ENCODE peak calls at places on chromosomes 2 and 18, in seven cellular contexts. N is upper lobe of right lung, H is HL-60, V is spleen, J is heart right ventricle, I is astrocyte of the spinal cord, Z is A549. P is an unnamed sample.

GRCh38 chr2:149732001-149732685 is 144.6 kb upstream of the MMADHC start:
- DNase-seq in I (peak; percentile 55), H (no peak), V (no peak), N (no peak), Z (peak; percentile 6), J (peak; percentile 21), P (no peak)

GRCh38 chr18:69490813-69491212 is 90.1 kb downstream of the DOK6 start:
- DNase-seq in V (no peak), J (no peak), N (no peak), Z (no peak), H (no peak), I (peak; percentile 49), P (no peak)

GRCh38 chr2:72794572-72794971 is 31.3 kb downstream of the EXOC6B start:
- DNase-seq in I (no peak), V (no peak), H (no peak), J (no peak), Z (no peak), N (no peak), P (no peak)

GRCh38 chr18:36352384-36352783 is 54.9 kb downstream of the FHOD3 start:
- DNase-seq in J (no peak), I (peak; percentile 90), Z (no peak), H (no peak), V (no peak), N (no peak), P (no peak)

GRCh38 chr2:239328306-239329191 is 72.3 kb downstream of the HDAC4 start:
- DNase-seq in I (peak; percentile 94), V (no peak), H (no peak), N (no peak), J (peak; percentile 74), Z (no peak), P (no peak)

GRCh38 chr18:73683618-73684238 is 463.9 kb downstream of the FBXO15 start:
- DNase-seq in Z (no peak), V (no peak), H (no peak), J (no peak), N (no peak), I (no peak), P (no peak)

GRCh38 chr2:135245055-135245454 is 193.0 kb downstream of the RAB3GAP1 start:
- DNase-seq in N (no peak), H (no peak), Z (no peak), V (no peak), I (peak; percentile 45), J (no peak), P (no peak)

GRCh38 chr2:210558708-210559107 is 2.3 kb downstream of the CPS1 start:
- DNase-seq in H (no peak), J (no peak), Z (no peak), N (no peak), V (no peak), I (no peak), P (no peak)

GRCh38 chr2:113282747-113283533 is 4.2 kb upstream of the PAX8 start:
- DNase-seq in I (peak; percentile 25), J (peak; percentile 19), V (peak; percentile 82), Z (peak; percentile 89), N (peak; percentile 88), H (no peak), P (peak; percentile 95)

GRCh38 chr2:216246741-216247140 is 125.5 kb downstream of the MARCHF4 start:
- DNase-seq in H (no peak), V (no peak), Z (no peak), J (no peak), N (no peak), I (no peak), P (no peak)

GRCh38 chr2:106972782-106973181 is 86.8 kb upstream of the ST6GAL2 start:
- DNase-seq in J (no peak), V (no peak), Z (no peak), I (peak; percentile 68), H (no peak), N (no peak), P (no peak)

GRCh38 chr2:218819103-218819502 is 12.5 kb downstream of the PRKAG3 start:
- DNase-seq in H (no peak), J (no peak), N (no peak), I (no peak), Z (no peak), V (no peak), P (no peak)

GRCh38 chr2:23435250-23436035 is 50.5 kb downstream of the KLHL29 start:
- DNase-seq in H (no peak), Z (no peak), N (no peak), J (no peak), I (no peak), V (peak; percentile 38), P (no peak)

GRCh38 chr2:30417253-30417652 is 29.8 kb upstream of the LCLAT1 start:
- DNase-seq in V (no peak), J (no peak), Z (no peak), N (no peak), I (no peak), H (peak; percentile 23), P (no peak)

GRCh38 chr2:104685591-104685990 is 168.3 kb upstream of the POU3F3 start:
- DNase-seq in H (no peak), V (no peak), I (no peak), J (no peak), N (no peak), Z (no peak), P (no peak)

GRCh38 chr2:227862227-227862740 is 9.1 kb upstream of the DAW1 start:
- DNase-seq in N (no peak), V (no peak), H (peak; percentile 50), I (peak; percentile 72), J (no peak), Z (peak; percentile 27), P (no peak)

GRCh38 chr18:55144226-55144625 is 185.0 kb upstream of the CCDC68 start:
- DNase-seq in H (no peak), Z (no peak), V (no peak), J (no peak), I (no peak), N (no peak), P (no peak)

GRCh38 chr2:227374158-227374557 is 4.9 kb downstream of the TM4SF20 start:
- DNase-seq in V (no peak), H (no peak), J (no peak), N (no peak), Z (no peak), I (peak; percentile 59), P (no peak)

GRCh38 chr2:22110244-22110651 is 986.5 kb downstream of the TDRD15 start:
- DNase-seq in I (no peak), N (no peak), V (no peak), Z (no peak), J (no peak), H (no peak), P (no peak)

GRCh38 chr2:9256570-9257043 is 50.0 kb downstream of the ASAP2 start:
- DNase-seq in N (no peak), V (no peak), Z (no peak), I (no peak), J (no peak), H (no peak), P (no peak)

GRCh38 chr2:219027511-219028055 is 13.7 kb downstream of the CFAP65 start:
- DNase-seq in Z (no peak), J (no peak), H (no peak), N (no peak), V (peak; percentile 69), I (no peak), P (peak; percentile 65)

GRCh38 chr2:207840101-207840500 is 70.4 kb upstream of the FZD5 start:
- DNase-seq in N (no peak), J (no peak), Z (no peak), V (no peak), H (no peak), I (no peak), P (no peak)

GRCh38 chr2:133331437-133331836 is 236.8 kb downstream of the NCKAP5 start:
- DNase-seq in Z (no peak), J (no peak), I (no peak), N (no peak), H (no peak), V (no peak), P (no peak)

GRCh38 chr18:76256897-76257500 is 238.0 kb downstream of the ZNF516 start:
- DNase-seq in J (peak; percentile 19), I (peak; percentile 71), V (no peak), Z (peak; percentile 16), N (no peak), H (peak; percentile 10), P (no peak)

GRCh38 chr18:46470714-46471113 is 186.3 kb downstream of the LOXHD1 start:
- DNase-seq in N (no peak), Z (no peak), J (no peak), V (no peak), H (no peak), I (no peak), P (no peak)

GRCh38 chr18:54261894-54262293 is 7.4 kb upstream of the POLI start:
- DNase-seq in H (no peak), Z (no peak), N (peak; percentile 83), J (no peak), I (no peak), V (no peak), P (no peak)

GRCh38 chr2:237627463-237628321 is at the start of gene LRRFIP1:
- DNase-seq in H (no peak), V (peak; percentile 81), N (peak; percentile 80), Z (no peak), J (no peak), I (no peak), P (peak; percentile 83)
- H3K4me3 ChIP-seq in H (peak within 1 kb of the TSS; percentile 13), V (peak within 1 kb of the TSS; percentile 62), N (peak within 1 kb of the TSS; percentile 60), Z (peak within 1 kb of the TSS; percentile 72), J (peak within 1 kb of the TSS; percentile 90), I (peak within 1 kb of the TSS; percentile 63), P (peak within 1 kb of the TSS; percentile 75)

GRCh38 chr2:12213222-12213621 is 466.8 kb downstream of the LPIN1 start:
- DNase-seq in H (no peak), Z (no peak), I (peak; percentile 6), J (no peak), V (no peak), N (no peak), P (no peak)
- H3K4me3 ChIP-seq in H (no peak overlapping the region), Z (no peak overlapping the region), I (no peak overlapping the region), J (no peak overlapping the region), V (no peak overlapping the region), N (no peak overlapping the region), P (no peak overlapping the region)

GRCh38 chr2:85763132-85763531 is 9.3 kb downstream of the ATOH8 start:
- DNase-seq in N (no peak), J (no peak), H (no peak), I (no peak), V (no peak), Z (no peak), P (no peak)

GRCh38 chr2:85763831-85764230 is 10.0 kb downstream of the ATOH8 start:
- DNase-seq in H (no peak), N (no peak), I (no peak), V (no peak), Z (no peak), J (no peak), P (peak; percentile 49)

GRCh38 chr2:85767803-85768665 is 14.2 kb downstream of the ATOH8 start:
- DNase-seq in V (no peak), J (no peak), N (no peak), I (no peak), Z (no peak), H (no peak), P (no peak)

GRCh38 chr2:85766214-85766613 is 12.4 kb downstream of the ATOH8 start:
- DNase-seq in I (no peak), J (no peak), V (no peak), N (no peak), H (no peak), Z (no peak), P (no peak)

GRCh38 chr2:85765081-85765731 is 11.4 kb downstream of the ATOH8 start:
- DNase-seq in I (no peak), V (no peak), N (no peak), H (no peak), Z (no peak), J (no peak), P (no peak)
- H3K4me3 ChIP-seq in I (no peak overlapping the region), V (no peak overlapping the region), N (no peak overlapping the region), H (no peak overlapping the region), Z (no peak overlapping the region), J (no peak overlapping the region), P (no peak overlapping the region)

GRCh38 chr18:63236990-63237389 is 82.6 kb downstream of the BCL2 start:
- DNase-seq in I (no peak), J (no peak), H (peak; percentile 34), V (peak; percentile 76), N (peak; percentile 69), Z (no peak), P (peak; percentile 75)
- H3K4me3 ChIP-seq in I (no peak overlapping the region), J (no peak overlapping the region), H (peak overlapping the region; percentile 37), V (no peak overlapping the region), N (peak overlapping the region; percentile 20), Z (no peak overlapping the region), P (no peak overlapping the region)

P was measured in kidney.